ENCODE peak calls at places on chromosomes 5 and 9, in eight cellular contexts. One of them, this sample, is unnamed.

GRCh38 chr9:112169368-112169767 is 5.7 kb downstream of the SUSD1 start:
- DNase-seq in mesendoderm: no peak
- DNase-seq in retinal pigment epithelial cell: no peak
- DNase-seq in aorta: no peak
- DNase-seq in lower lobe of right lung: no peak
- DNase-seq in choroid plexus epithelial cell: no peak
- DNase-seq in Right ventricle myocardium inferior: no peak
- DNase-seq in fibroblast of the aortic adventitia: no peak
- DNase-seq in this sample: no peak

GRCh38 chr5:68875351-68875750 is 218.5 kb upstream of the SLC30A5 start:
- DNase-seq in mesendoderm: no peak
- DNase-seq in retinal pigment epithelial cell: no peak
- DNase-seq in aorta: no peak
- DNase-seq in lower lobe of right lung: no peak
- DNase-seq in choroid plexus epithelial cell: no peak
- DNase-seq in Right ventricle myocardium inferior: no peak
- DNase-seq in fibroblast of the aortic adventitia: no peak
- DNase-seq in this sample: no peak

GRCh38 chr9:69020746-69021145 is 6.8 kb upstream of the PRKACG start:
- DNase-seq in mesendoderm: no peak
- DNase-seq in retinal pigment epithelial cell: no peak
- DNase-seq in aorta: no peak
- DNase-seq in lower lobe of right lung: no peak
- DNase-seq in choroid plexus epithelial cell: no peak
- DNase-seq in Right ventricle myocardium inferior: no peak
- DNase-seq in fibroblast of the aortic adventitia: no peak
- DNase-seq in this sample: no peak

GRCh38 chr9:131018621-131019020 is 9.6 kb downstream of the LAMC3 start:
- DNase-seq in mesendoderm: peak
- DNase-seq in retinal pigment epithelial cell: no peak
- DNase-seq in aorta: no peak
- DNase-seq in lower lobe of right lung: no peak
- DNase-seq in choroid plexus epithelial cell: no peak
- DNase-seq in Right ventricle myocardium inferior: no peak
- DNase-seq in fibroblast of the aortic adventitia: no peak
- DNase-seq in this sample: no peak

GRCh38 chr9:132885691-132886357 is 7.1 kb downstream of the SPACA9 start:
- DNase-seq in mesendoderm: no peak
- DNase-seq in retinal pigment epithelial cell: no peak
- DNase-seq in aorta: no peak
- DNase-seq in lower lobe of right lung: peak
- DNase-seq in choroid plexus epithelial cell: no peak
- DNase-seq in Right ventricle myocardium inferior: no peak
- DNase-seq in fibroblast of the aortic adventitia: no peak
- DNase-seq in this sample: peak

GRCh38 chr5:140239939-140240700 is 62.8 kb downstream of the PFDN1 start:
- DNase-seq in mesendoderm: peak
- DNase-seq in retinal pigment epithelial cell: no peak
- DNase-seq in aorta: peak
- DNase-seq in lower lobe of right lung: peak
- DNase-seq in choroid plexus epithelial cell: peak
- DNase-seq in Right ventricle myocardium inferior: no peak
- DNase-seq in fibroblast of the aortic adventitia: peak
- DNase-seq in this sample: no peak

GRCh38 chr5:127517110-127517479 is 345 bp upstream of the PRRC1 start:
- DNase-seq in mesendoderm: no peak
- DNase-seq in retinal pigment epithelial cell: peak
- DNase-seq in aorta: no peak
- DNase-seq in lower lobe of right lung: no peak
- DNase-seq in choroid plexus epithelial cell: no peak
- DNase-seq in Right ventricle myocardium inferior: no peak
- DNase-seq in fibroblast of the aortic adventitia: no peak
- DNase-seq in this sample: peak

GRCh38 chr9:98335666-98336065 is 80.2 kb upstream of the TBC1D2 start:
- DNase-seq in mesendoderm: no peak
- DNase-seq in retinal pigment epithelial cell: no peak
- DNase-seq in aorta: no peak
- DNase-seq in lower lobe of right lung: no peak
- DNase-seq in choroid plexus epithelial cell: no peak
- DNase-seq in Right ventricle myocardium inferior: no peak
- DNase-seq in fibroblast of the aortic adventitia: no peak
- DNase-seq in this sample: no peak

GRCh38 chr9:106467847-106468163 is 395.2 kb upstream of the ZNF462 start:
- DNase-seq in mesendoderm: no peak
- DNase-seq in retinal pigment epithelial cell: no peak
- DNase-seq in aorta: no peak
- DNase-seq in lower lobe of right lung: no peak
- DNase-seq in choroid plexus epithelial cell: no peak
- DNase-seq in Right ventricle myocardium inferior: no peak
- DNase-seq in fibroblast of the aortic adventitia: no peak
- DNase-seq in this sample: no peak

GRCh38 chr5:38807570-38808461 is 38.0 kb upstream of the OSMR start:
- DNase-seq in mesendoderm: no peak
- DNase-seq in retinal pigment epithelial cell: no peak
- DNase-seq in aorta: no peak
- DNase-seq in lower lobe of right lung: no peak
- DNase-seq in choroid plexus epithelial cell: peak
- DNase-seq in Right ventricle myocardium inferior: no peak
- DNase-seq in fibroblast of the aortic adventitia: peak
- DNase-seq in this sample: no peak

GRCh38 chr5:8693341-8693844 is 824.4 kb downstream of the MTRR start:
- DNase-seq in mesendoderm: no peak
- DNase-seq in retinal pigment epithelial cell: no peak
- DNase-seq in aorta: no peak
- DNase-seq in lower lobe of right lung: no peak
- DNase-seq in choroid plexus epithelial cell: no peak
- DNase-seq in Right ventricle myocardium inferior: no peak
- DNase-seq in fibroblast of the aortic adventitia: no peak
- DNase-seq in this sample: no peak

GRCh38 chr5:133993152-133993548 is 11.6 kb downstream of the VDAC1 start:
- DNase-seq in mesendoderm: no peak
- DNase-seq in retinal pigment epithelial cell: no peak
- DNase-seq in aorta: no peak
- DNase-seq in lower lobe of right lung: no peak
- DNase-seq in choroid plexus epithelial cell: peak
- DNase-seq in Right ventricle myocardium inferior: no peak
- DNase-seq in fibroblast of the aortic adventitia: peak
- DNase-seq in this sample: no peak

GRCh38 chr5:127959152-127959764 is 124.3 kb upstream of the SLC12A2 start:
- DNase-seq in mesendoderm: no peak
- DNase-seq in retinal pigment epithelial cell: peak
- DNase-seq in aorta: peak
- DNase-seq in lower lobe of right lung: peak
- DNase-seq in choroid plexus epithelial cell: peak
- DNase-seq in Right ventricle myocardium inferior: peak
- DNase-seq in fibroblast of the aortic adventitia: peak
- DNase-seq in this sample: no peak

GRCh38 chr5:37834542-37835399 is 5.1 kb downstream of the GDNF start:
- DNase-seq in mesendoderm: peak
- DNase-seq in retinal pigment epithelial cell: no peak
- DNase-seq in aorta: no peak
- DNase-seq in lower lobe of right lung: no peak
- DNase-seq in choroid plexus epithelial cell: no peak
- DNase-seq in Right ventricle myocardium inferior: no peak
- DNase-seq in fibroblast of the aortic adventitia: no peak
- DNase-seq in this sample: no peak

GRCh38 chr5:170355601-170356098 is 33.5 kb downstream of the KCNMB1 start:
- DNase-seq in mesendoderm: no peak
- DNase-seq in retinal pigment epithelial cell: no peak
- DNase-seq in aorta: no peak
- DNase-seq in lower lobe of right lung: peak
- DNase-seq in choroid plexus epithelial cell: no peak
- DNase-seq in Right ventricle myocardium inferior: peak
- DNase-seq in fibroblast of the aortic adventitia: no peak
- DNase-seq in this sample: no peak

GRCh38 chr5:34410411-34411139 is 245.6 kb upstream of the RAI14 start:
- DNase-seq in mesendoderm: peak
- DNase-seq in retinal pigment epithelial cell: no peak
- DNase-seq in aorta: no peak
- DNase-seq in lower lobe of right lung: no peak
- DNase-seq in choroid plexus epithelial cell: peak
- DNase-seq in Right ventricle myocardium inferior: no peak
- DNase-seq in fibroblast of the aortic adventitia: peak
- DNase-seq in this sample: no peak